ENCODE peak calls at places on chromosomes 11 and 22, in five cellular contexts. One of them, this sample, is unnamed.

GRCh38 chr22:31229402-31230140 is 17.5 kb downstream of the LIMK2 start:
- DNase-seq in neural progenitor cell: peak; percentile 50
- DNase-seq in hepatocyte: no peak
- DNase-seq in neural crest cell: no peak
- DNase-seq in astrocyte of the cerebellum: no peak
- DNase-seq in this sample: peak; percentile 85

GRCh38 chr11:91763331-91763730 is 461.3 kb upstream of the FAT3 start:
- DNase-seq in neural progenitor cell: no peak
- DNase-seq in hepatocyte: no peak
- DNase-seq in neural crest cell: no peak
- DNase-seq in astrocyte of the cerebellum: no peak
- DNase-seq in this sample: no peak

GRCh38 chr11:118180300-118180703 is 3.9 kb upstream of the SCN2B start:
- DNase-seq in neural progenitor cell: peak; percentile 76
- DNase-seq in hepatocyte: peak; percentile 61
- DNase-seq in neural crest cell: peak; percentile 37
- DNase-seq in astrocyte of the cerebellum: no peak
- DNase-seq in this sample: peak; percentile 33

GRCh38 chr11:47272706-47273105 is 2.8 kb downstream of the MADD start:
- DNase-seq in neural progenitor cell: no peak
- DNase-seq in hepatocyte: no peak
- DNase-seq in neural crest cell: no peak
- DNase-seq in astrocyte of the cerebellum: no peak
- DNase-seq in this sample: no peak

GRCh38 chr11:26569646-26570045 is 2.4 kb downstream of the MUC15 start:
- DNase-seq in neural progenitor cell: no peak
- DNase-seq in hepatocyte: no peak
- DNase-seq in neural crest cell: no peak
- DNase-seq in astrocyte of the cerebellum: no peak
- DNase-seq in this sample: no peak

GRCh38 chr11:16030664-16031063 is 325.7 kb downstream of the SOX6 start:
- DNase-seq in neural progenitor cell: no peak
- DNase-seq in hepatocyte: no peak
- DNase-seq in neural crest cell: no peak
- DNase-seq in astrocyte of the cerebellum: no peak
- DNase-seq in this sample: no peak

GRCh38 chr11:26572770-26573402 is 823 bp upstream of the MUC15 start:
- DNase-seq in neural progenitor cell: peak; percentile 14
- DNase-seq in hepatocyte: no peak
- DNase-seq in neural crest cell: no peak
- DNase-seq in astrocyte of the cerebellum: no peak
- DNase-seq in this sample: no peak

GRCh38 chr11:45208135-45208534 is 61.7 kb downstream of the PRDM11 start:
- DNase-seq in neural progenitor cell: no peak
- DNase-seq in hepatocyte: no peak
- DNase-seq in neural crest cell: no peak
- DNase-seq in astrocyte of the cerebellum: no peak
- DNase-seq in this sample: no peak

GRCh38 chr11:9277176-9277575 is 12.0 kb upstream of the DENND5A start:
- DNase-seq in neural progenitor cell: no peak
- DNase-seq in hepatocyte: no peak
- DNase-seq in neural crest cell: no peak
- DNase-seq in astrocyte of the cerebellum: no peak
- DNase-seq in this sample: no peak

GRCh38 chr11:125082611-125083311 is 19.7 kb downstream of the SLC37A2 start:
- DNase-seq in neural progenitor cell: no peak
- DNase-seq in hepatocyte: peak; percentile 72
- DNase-seq in neural crest cell: no peak
- DNase-seq in astrocyte of the cerebellum: peak; percentile 13
- DNase-seq in this sample: no peak

GRCh38 chr11:6646040-6646439 is 9.6 kb downstream of the DCHS1 start:
- DNase-seq in neural progenitor cell: no peak
- DNase-seq in hepatocyte: no peak
- DNase-seq in neural crest cell: no peak
- DNase-seq in astrocyte of the cerebellum: no peak
- DNase-seq in this sample: peak; percentile 55

GRCh38 chr22:38802671-38803121 is 8.8 kb upstream of the DNAL4 start:
- DNase-seq in neural progenitor cell: peak; percentile 13
- DNase-seq in hepatocyte: peak; percentile 56
- DNase-seq in neural crest cell: no peak
- DNase-seq in astrocyte of the cerebellum: peak; percentile 53
- DNase-seq in this sample: peak; percentile 80

GRCh38 chr22:21012446-21013407 is 2.2 kb upstream of the P2RX6 start:
- DNase-seq in neural progenitor cell: no peak
- DNase-seq in hepatocyte: no peak
- DNase-seq in neural crest cell: no peak
- DNase-seq in astrocyte of the cerebellum: no peak
- DNase-seq in this sample: no peak

GRCh38 chr22:19857382-19857781 is 2.7 kb upstream of the GNB1L start:
- DNase-seq in neural progenitor cell: no peak
- DNase-seq in hepatocyte: no peak
- DNase-seq in neural crest cell: no peak
- DNase-seq in astrocyte of the cerebellum: no peak
- DNase-seq in this sample: no peak

GRCh38 chr22:41862530-41863266 is 29.8 kb downstream of the SREBF2 start:
- DNase-seq in neural progenitor cell: no peak
- DNase-seq in hepatocyte: no peak
- DNase-seq in neural crest cell: no peak
- DNase-seq in astrocyte of the cerebellum: no peak
- DNase-seq in this sample: no peak

GRCh38 chr22:19909350-19910179 is 32.0 kb upstream of the COMT start:
- DNase-seq in neural progenitor cell: peak; percentile 89
- DNase-seq in hepatocyte: peak; percentile 91
- DNase-seq in neural crest cell: peak; percentile 86
- DNase-seq in astrocyte of the cerebellum: peak; percentile 57
- DNase-seq in this sample: peak; percentile 85

GRCh38 chr11:78371221-78371899 is 46.3 kb downstream of the GAB2 start:
- DNase-seq in neural progenitor cell: no peak
- DNase-seq in hepatocyte: no peak
- DNase-seq in neural crest cell: no peak
- DNase-seq in astrocyte of the cerebellum: no peak
- DNase-seq in this sample: no peak

GRCh38 chr11:3745161-3745560 is 52.2 kb downstream of the NUP98 start:
- DNase-seq in neural progenitor cell: no peak
- DNase-seq in hepatocyte: peak; percentile 7
- DNase-seq in neural crest cell: no peak
- DNase-seq in astrocyte of the cerebellum: no peak
- DNase-seq in this sample: no peak

GRCh38 chr22:50146440-50147228 is 23.9 kb upstream of the PANX2 start:
- DNase-seq in neural progenitor cell: peak; percentile 40
- DNase-seq in hepatocyte: peak; percentile 68
- DNase-seq in neural crest cell: no peak
- DNase-seq in astrocyte of the cerebellum: peak; percentile 39
- DNase-seq in this sample: peak; percentile 61

GRCh38 chr11:91947215-91947614 is 277.4 kb upstream of the FAT3 start:
- DNase-seq in neural progenitor cell: no peak
- DNase-seq in hepatocyte: no peak
- DNase-seq in neural crest cell: no peak
- DNase-seq in astrocyte of the cerebellum: peak; percentile 75
- DNase-seq in this sample: peak; percentile 12

GRCh38 chr22:47288640-47289039 is 526.2 kb downstream of the TBC1D22A start:
- DNase-seq in neural progenitor cell: no peak
- DNase-seq in hepatocyte: no peak
- DNase-seq in neural crest cell: no peak
- DNase-seq in astrocyte of the cerebellum: no peak
- DNase-seq in this sample: no peak

GRCh38 chr11:95229199-95230053 is 1.6 kb downstream of the SESN3 start:
- DNase-seq in neural progenitor cell: no peak
- DNase-seq in hepatocyte: no peak
- DNase-seq in neural crest cell: no peak
- DNase-seq in astrocyte of the cerebellum: no peak
- DNase-seq in this sample: no peak

GRCh38 chr11:115409691-115410220 is 94.5 kb downstream of the CADM1 start:
- DNase-seq in neural progenitor cell: peak; percentile 16
- DNase-seq in hepatocyte: peak; percentile 65
- DNase-seq in neural crest cell: no peak
- DNase-seq in astrocyte of the cerebellum: no peak
- DNase-seq in this sample: no peak

GRCh38 chr11:128172046-128172878 is 415.1 kb downstream of the ETS1 start:
- DNase-seq in neural progenitor cell: peak; percentile 85
- DNase-seq in hepatocyte: peak; percentile 89
- DNase-seq in neural crest cell: peak; percentile 91
- DNase-seq in astrocyte of the cerebellum: peak; percentile 85
- DNase-seq in this sample: peak; percentile 85

GRCh38 chr11:120807414-120808150 is 216.3 kb upstream of the TBCEL start:
- DNase-seq in neural progenitor cell: no peak
- DNase-seq in hepatocyte: peak; percentile 51
- DNase-seq in neural crest cell: no peak
- DNase-seq in astrocyte of the cerebellum: peak; percentile 88
- DNase-seq in this sample: no peak

GRCh38 chr11:120096756-120097191 is 41.1 kb downstream of the TRIM29 start:
- DNase-seq in neural progenitor cell: peak; percentile 69
- DNase-seq in hepatocyte: peak; percentile 69
- DNase-seq in neural crest cell: no peak
- DNase-seq in astrocyte of the cerebellum: no peak
- DNase-seq in this sample: no peak

DNA sequence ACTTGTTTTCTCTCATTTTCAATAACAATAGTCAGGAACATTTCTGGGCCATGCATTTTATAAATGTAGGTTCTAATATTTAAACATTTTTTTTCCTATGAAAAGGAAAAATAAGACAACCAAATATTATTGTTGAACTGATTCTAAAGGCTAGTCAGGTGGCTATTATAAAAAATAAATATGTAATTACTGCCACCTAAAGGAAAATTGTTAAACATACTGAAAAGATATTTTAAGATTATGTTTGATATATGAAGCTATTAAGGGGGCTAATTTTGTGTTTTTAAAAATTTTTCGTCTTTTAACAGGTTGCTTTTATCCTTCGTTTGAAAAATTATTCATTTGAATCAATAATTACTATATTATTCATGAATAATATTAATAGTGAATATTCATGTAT is 62.2 kb upstream of the FDX1 start:
- DNase-seq in neural progenitor cell: no peak
- DNase-seq in hepatocyte: no peak
- DNase-seq in neural crest cell: no peak
- DNase-seq in astrocyte of the cerebellum: no peak
- DNase-seq in this sample: no peak
- TF ChIP-seq CTCF in neural progenitor cell: no peak
- TF ChIP-seq CTCF in hepatocyte: peak; percentile 39
- TF ChIP-seq CTCF in neural crest cell: peak; percentile 58
- TF ChIP-seq CTCF in astrocyte of the cerebellum: no peak
- TF ChIP-seq CTCF in this sample: peak; percentile 46

GRCh38 chr11:38246451-38246850 is 1648.4 kb upstream of the RAG2 start:
- DNase-seq in neural progenitor cell: no peak
- DNase-seq in hepatocyte: no peak
- DNase-seq in neural crest cell: no peak
- DNase-seq in astrocyte of the cerebellum: no peak
- DNase-seq in this sample: no peak
- TF ChIP-seq CTCF in neural progenitor cell: no peak
- TF ChIP-seq CTCF in hepatocyte: no peak
- TF ChIP-seq CTCF in neural crest cell: no peak
- TF ChIP-seq CTCF in astrocyte of the cerebellum: no peak
- TF ChIP-seq CTCF in this sample: no peak

GRCh38 chr11:837990-838307 is 4.4 kb downstream of the POLR2L start:
- DNase-seq in neural progenitor cell: no peak
- DNase-seq in hepatocyte: no peak
- DNase-seq in neural crest cell: no peak
- DNase-seq in astrocyte of the cerebellum: no peak
- DNase-seq in this sample: no peak

GRCh38 chr11:839875-840617 is 2.3 kb downstream of the POLR2L start:
- DNase-seq in neural progenitor cell: no peak
- DNase-seq in hepatocyte: no peak
- DNase-seq in neural crest cell: no peak
- DNase-seq in astrocyte of the cerebellum: no peak
- DNase-seq in this sample: no peak

GRCh38 chr11:839280-839623 is 3.1 kb downstream of the POLR2L start:
- DNase-seq in neural progenitor cell: no peak
- DNase-seq in hepatocyte: no peak
- DNase-seq in neural crest cell: no peak
- DNase-seq in astrocyte of the cerebellum: no peak
- DNase-seq in this sample: no peak

GRCh38 chr11:837189-837989 is 4.6 kb downstream of the CD151 start:
- DNase-seq in neural progenitor cell: no peak
- DNase-seq in hepatocyte: no peak
- DNase-seq in neural crest cell: no peak
- DNase-seq in astrocyte of the cerebellum: no peak
- DNase-seq in this sample: no peak

DNA sequence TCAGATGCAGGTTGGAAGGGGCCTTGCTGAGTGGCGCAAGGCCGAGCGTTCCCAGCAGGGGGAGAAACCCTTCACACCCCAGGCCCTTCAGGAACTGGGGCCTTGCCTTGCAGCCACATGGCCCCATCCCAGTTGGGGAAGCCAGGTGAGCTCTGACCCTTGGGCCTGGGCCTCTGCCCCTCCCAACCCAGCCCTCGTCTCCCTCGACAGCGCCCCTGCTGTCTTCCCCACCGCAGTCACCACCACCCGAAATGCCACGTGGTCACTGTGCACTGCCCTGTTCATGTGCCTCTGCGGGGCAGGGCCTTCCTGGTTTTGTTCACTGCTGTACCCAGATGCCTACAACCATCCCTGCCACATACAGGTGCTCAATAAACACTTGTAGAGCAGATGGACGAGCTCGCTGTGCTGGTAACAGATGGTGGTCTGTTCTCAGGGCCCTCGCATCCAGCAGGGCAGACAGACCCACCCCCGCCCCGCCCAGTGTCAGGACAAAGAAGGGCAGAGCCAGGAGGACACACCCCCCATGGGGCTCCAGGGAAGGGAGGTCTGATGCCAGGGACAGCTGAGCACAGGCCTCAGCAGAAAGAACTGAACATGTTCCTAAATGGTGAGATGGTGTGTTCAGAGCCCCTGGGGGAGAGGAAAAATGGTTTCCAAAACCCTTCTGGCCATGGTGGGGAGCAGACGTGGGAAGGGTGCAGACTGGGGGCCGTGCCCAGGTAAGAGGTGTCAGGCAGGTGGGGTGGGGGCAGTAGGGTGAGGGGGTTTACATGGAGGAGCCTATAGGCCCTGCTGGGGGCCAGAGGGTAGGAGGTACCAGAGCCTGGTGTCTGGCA is 3.7 kb downstream of the POLR2L start:
- DNase-seq in neural progenitor cell: peak; percentile 47
- DNase-seq in hepatocyte: no peak
- DNase-seq in neural crest cell: no peak
- DNase-seq in astrocyte of the cerebellum: no peak
- DNase-seq in this sample: peak; percentile 72
- TF ChIP-seq CTCF in neural progenitor cell: peak; percentile 32
- TF ChIP-seq CTCF in hepatocyte: no peak
- TF ChIP-seq CTCF in neural crest cell: peak; percentile 39
- TF ChIP-seq CTCF in astrocyte of the cerebellum: peak; percentile 15
- TF ChIP-seq CTCF in this sample: peak; percentile 48

DNA sequence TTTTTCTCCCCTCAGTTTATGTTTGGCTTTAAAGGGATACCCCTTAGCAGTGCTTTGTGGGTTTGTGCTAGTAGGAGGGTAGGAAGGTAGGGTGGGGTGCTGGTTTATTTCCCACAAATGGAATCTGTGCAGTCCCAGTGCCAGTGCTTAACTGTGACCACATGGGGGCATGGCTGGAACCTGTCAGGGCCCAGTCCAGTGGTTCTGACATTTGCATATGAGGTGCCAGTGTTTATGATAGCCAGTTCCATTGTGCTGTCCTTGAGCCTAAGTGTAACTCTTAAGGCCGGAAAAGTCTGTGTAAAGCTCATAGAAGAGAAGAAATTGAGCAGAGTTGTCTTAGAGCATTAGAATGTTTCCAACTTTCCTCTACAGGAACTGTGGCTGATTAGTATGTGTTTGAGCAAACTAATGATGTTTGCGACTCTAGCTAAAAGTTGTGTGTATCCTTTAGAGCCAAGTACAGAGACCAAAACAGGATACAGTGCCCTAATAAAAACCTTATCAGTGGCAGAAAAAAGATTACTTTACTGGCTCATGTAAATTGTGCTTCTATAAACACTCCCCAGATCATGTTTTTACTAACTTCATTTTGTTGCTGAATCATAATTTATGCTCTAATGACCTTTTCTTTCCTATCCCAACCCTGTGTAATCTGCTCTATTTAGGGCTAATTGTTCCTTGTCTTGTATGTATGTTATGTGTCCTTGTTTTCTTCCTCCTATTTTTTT is 38.1 kb downstream of the DIXDC1 start:
- DNase-seq in neural progenitor cell: no peak
- DNase-seq in hepatocyte: no peak
- DNase-seq in neural crest cell: no peak
- DNase-seq in astrocyte of the cerebellum: no peak
- DNase-seq in this sample: no peak
- TF ChIP-seq CTCF in neural progenitor cell: no peak
- TF ChIP-seq CTCF in hepatocyte: no peak
- TF ChIP-seq CTCF in neural crest cell: no peak
- TF ChIP-seq CTCF in astrocyte of the cerebellum: no peak
- TF ChIP-seq CTCF in this sample: peak; percentile 5

This sample was measured in body of pancreas.